ENCODE peak calls at places on chromosome 3, in ten cellular contexts. M, N, B, O, J, E, R, Y, H and Q are unnamed samples.

GRCh38 chr3:88678747-88679146 is 428.7 kb upstream of the EPHA3 start:
- DNase-seq in R (no peak), M (no peak), Y (no peak), B (no peak), J (no peak), N (no peak), E (no peak), O (no peak), H (no peak), Q (no peak)

GRCh38 chr3:9769426-9770275 is at the start of gene CAMK1:
- DNase-seq in R (peak; percentile 87), Y (peak; percentile 69), B (peak; percentile 76), H (no peak), E (no peak), J (peak; percentile 92), M (no peak), N (no peak), O (peak; percentile 73), Q (peak; percentile 35)

GRCh38 chr3:188780188-188781147 is 391.3 kb upstream of the TPRG1 start:
- DNase-seq in R (no peak), J (peak; percentile 52), Y (no peak), B (peak; percentile 9), M (no peak), O (no peak), H (no peak), E (no peak), N (no peak), Q (no peak)

GRCh38 chr3:140911822-140912221 is 29.8 kb upstream of the SLC25A36 start:
- DNase-seq in M (no peak), J (no peak), E (no peak), O (no peak), B (no peak), R (no peak), N (no peak), H (no peak), Y (no peak), Q (no peak)

GRCh38 chr3:129673897-129674797 is 67.7 kb upstream of the PLXND1 start:
- DNase-seq in H (no peak), B (no peak), J (no peak), R (no peak), Y (no peak), E (no peak), M (no peak), O (no peak), N (no peak), Q (no peak)

GRCh38 chr3:171736556-171736955 is 73.7 kb downstream of the PLD1 start:
- DNase-seq in O (no peak), Y (no peak), B (no peak), J (no peak), E (no peak), R (no peak), M (no peak), N (no peak), H (no peak), Q (no peak)

GRCh38 chr3:159761377-159761776 is 227.3 kb upstream of the IL12A start:
- DNase-seq in J (peak; percentile 85), E (no peak), Y (no peak), R (peak; percentile 20), H (no peak), M (no peak), B (peak; percentile 73), O (peak; percentile 71), N (no peak), Q (no peak)

GRCh38 chr3:179438836-179439235 is 12.4 kb downstream of the GNB4 start:
- DNase-seq in N (no peak), Y (no peak), R (no peak), O (no peak), J (no peak), M (no peak), H (no peak), E (no peak), B (no peak), Q (no peak)